ENCODE peak calls at places on chromosome 16, in nine cellular contexts. One of them, this sample, is unnamed.

GRCh38 chr16:85570735-85571562 is 42.2 kb upstream of the GSE1 start:
- DNase-seq in tibial nerve: no peak
- DNase-seq in cardiac fibroblast: no peak
- DNase-seq in stimulated activated CD4-positive, alpha-beta T cell treated with anti-CD3 and anti-CD28 coated beads, Interleukin-15, amount 100 ng/mL, for 48 hours: peak; percentile 25
- DNase-seq in activated naive CD4-positive, alpha-beta T cell: no peak
- DNase-seq in hypothalamus: no peak
- DNase-seq in effector CD4-positive, alpha-beta T cell: peak; percentile 12
- DNase-seq in activated CD4-positive, CD25-positive, alpha-beta regulatory T cell treated with anti-CD3 and anti-CD28 coated beads, Interleukin-2, amount 50 U/mL, for 16 hours: no peak
- DNase-seq in dorsolateral prefrontal cortex: no peak
- DNase-seq in this sample: no peak

GRCh38 chr16:28192811-28193529 is 18.8 kb downstream of the XPO6 start:
- DNase-seq in tibial nerve: no peak
- DNase-seq in cardiac fibroblast: no peak
- DNase-seq in stimulated activated CD4-positive, alpha-beta T cell treated with anti-CD3 and anti-CD28 coated beads, Interleukin-15, amount 100 ng/mL, for 48 hours: peak; percentile 66
- DNase-seq in activated naive CD4-positive, alpha-beta T cell: peak; percentile 57
- DNase-seq in hypothalamus: no peak
- DNase-seq in effector CD4-positive, alpha-beta T cell: peak; percentile 71
- DNase-seq in activated CD4-positive, CD25-positive, alpha-beta regulatory T cell treated with anti-CD3 and anti-CD28 coated beads, Interleukin-2, amount 50 U/mL, for 16 hours: peak; percentile 61
- DNase-seq in dorsolateral prefrontal cortex: no peak
- DNase-seq in this sample: peak; percentile 65

GRCh38 chr16:55655709-55656694 is at the start of gene SLC6A2:
- DNase-seq in tibial nerve: no peak
- DNase-seq in cardiac fibroblast: peak; percentile 12
- DNase-seq in stimulated activated CD4-positive, alpha-beta T cell treated with anti-CD3 and anti-CD28 coated beads, Interleukin-15, amount 100 ng/mL, for 48 hours: no peak
- DNase-seq in activated naive CD4-positive, alpha-beta T cell: no peak
- DNase-seq in hypothalamus: no peak
- DNase-seq in effector CD4-positive, alpha-beta T cell: no peak
- DNase-seq in activated CD4-positive, CD25-positive, alpha-beta regulatory T cell treated with anti-CD3 and anti-CD28 coated beads, Interleukin-2, amount 50 U/mL, for 16 hours: no peak
- DNase-seq in dorsolateral prefrontal cortex: no peak
- DNase-seq in this sample: no peak

GRCh38 chr16:79287424-79287917 is 313.1 kb downstream of the MAF start:
- DNase-seq in tibial nerve: no peak
- DNase-seq in cardiac fibroblast: no peak
- DNase-seq in stimulated activated CD4-positive, alpha-beta T cell treated with anti-CD3 and anti-CD28 coated beads, Interleukin-15, amount 100 ng/mL, for 48 hours: no peak
- DNase-seq in activated naive CD4-positive, alpha-beta T cell: no peak
- DNase-seq in hypothalamus: no peak
- DNase-seq in effector CD4-positive, alpha-beta T cell: no peak
- DNase-seq in activated CD4-positive, CD25-positive, alpha-beta regulatory T cell treated with anti-CD3 and anti-CD28 coated beads, Interleukin-2, amount 50 U/mL, for 16 hours: no peak
- DNase-seq in dorsolateral prefrontal cortex: no peak
- DNase-seq in this sample: no peak

GRCh38 chr16:23694707-23695373 is 16.2 kb downstream of the PLK1 start:
- DNase-seq in tibial nerve: no peak
- DNase-seq in cardiac fibroblast: peak; percentile 33
- DNase-seq in stimulated activated CD4-positive, alpha-beta T cell treated with anti-CD3 and anti-CD28 coated beads, Interleukin-15, amount 100 ng/mL, for 48 hours: no peak
- DNase-seq in activated naive CD4-positive, alpha-beta T cell: no peak
- DNase-seq in hypothalamus: no peak
- DNase-seq in effector CD4-positive, alpha-beta T cell: no peak
- DNase-seq in activated CD4-positive, CD25-positive, alpha-beta regulatory T cell treated with anti-CD3 and anti-CD28 coated beads, Interleukin-2, amount 50 U/mL, for 16 hours: no peak
- DNase-seq in dorsolateral prefrontal cortex: no peak
- DNase-seq in this sample: no peak

GRCh38 chr16:972316-973002 is 1.7 kb upstream of the LMF1 start:
- DNase-seq in tibial nerve: no peak
- DNase-seq in cardiac fibroblast: no peak
- DNase-seq in stimulated activated CD4-positive, alpha-beta T cell treated with anti-CD3 and anti-CD28 coated beads, Interleukin-15, amount 100 ng/mL, for 48 hours: no peak
- DNase-seq in activated naive CD4-positive, alpha-beta T cell: no peak
- DNase-seq in hypothalamus: peak; percentile 75
- DNase-seq in effector CD4-positive, alpha-beta T cell: no peak
- DNase-seq in activated CD4-positive, CD25-positive, alpha-beta regulatory T cell treated with anti-CD3 and anti-CD28 coated beads, Interleukin-2, amount 50 U/mL, for 16 hours: no peak
- DNase-seq in dorsolateral prefrontal cortex: peak; percentile 89
- DNase-seq in this sample: no peak

GRCh38 chr16:2860826-2861567 is 3.0 kb upstream of the PRSS22 start:
- DNase-seq in tibial nerve: no peak
- DNase-seq in cardiac fibroblast: peak; percentile 21
- DNase-seq in stimulated activated CD4-positive, alpha-beta T cell treated with anti-CD3 and anti-CD28 coated beads, Interleukin-15, amount 100 ng/mL, for 48 hours: no peak
- DNase-seq in activated naive CD4-positive, alpha-beta T cell: no peak
- DNase-seq in hypothalamus: no peak
- DNase-seq in effector CD4-positive, alpha-beta T cell: no peak
- DNase-seq in activated CD4-positive, CD25-positive, alpha-beta regulatory T cell treated with anti-CD3 and anti-CD28 coated beads, Interleukin-2, amount 50 U/mL, for 16 hours: no peak
- DNase-seq in dorsolateral prefrontal cortex: no peak
- DNase-seq in this sample: no peak

GRCh38 chr16:68380348-68380670 is 68.0 kb downstream of the SMPD3 start:
- DNase-seq in tibial nerve: no peak
- DNase-seq in cardiac fibroblast: no peak
- DNase-seq in stimulated activated CD4-positive, alpha-beta T cell treated with anti-CD3 and anti-CD28 coated beads, Interleukin-15, amount 100 ng/mL, for 48 hours: no peak
- DNase-seq in activated naive CD4-positive, alpha-beta T cell: no peak
- DNase-seq in hypothalamus: no peak
- DNase-seq in effector CD4-positive, alpha-beta T cell: no peak
- DNase-seq in activated CD4-positive, CD25-positive, alpha-beta regulatory T cell treated with anti-CD3 and anti-CD28 coated beads, Interleukin-2, amount 50 U/mL, for 16 hours: no peak
- DNase-seq in dorsolateral prefrontal cortex: no peak
- DNase-seq in this sample: no peak

GRCh38 chr16:55470533-55471371 is 8.2 kb upstream of the MMP2 start:
- DNase-seq in tibial nerve: peak; percentile 44
- DNase-seq in cardiac fibroblast: peak; percentile 26
- DNase-seq in stimulated activated CD4-positive, alpha-beta T cell treated with anti-CD3 and anti-CD28 coated beads, Interleukin-15, amount 100 ng/mL, for 48 hours: no peak
- DNase-seq in activated naive CD4-positive, alpha-beta T cell: no peak
- DNase-seq in hypothalamus: no peak
- DNase-seq in effector CD4-positive, alpha-beta T cell: no peak
- DNase-seq in activated CD4-positive, CD25-positive, alpha-beta regulatory T cell treated with anti-CD3 and anti-CD28 coated beads, Interleukin-2, amount 50 U/mL, for 16 hours: no peak
- DNase-seq in dorsolateral prefrontal cortex: no peak
- DNase-seq in this sample: no peak

GRCh38 chr16:28067604-28068382 is 4.3 kb upstream of the GSG1L start:
- DNase-seq in tibial nerve: no peak
- DNase-seq in cardiac fibroblast: peak; percentile 72
- DNase-seq in stimulated activated CD4-positive, alpha-beta T cell treated with anti-CD3 and anti-CD28 coated beads, Interleukin-15, amount 100 ng/mL, for 48 hours: no peak
- DNase-seq in activated naive CD4-positive, alpha-beta T cell: no peak
- DNase-seq in hypothalamus: no peak
- DNase-seq in effector CD4-positive, alpha-beta T cell: no peak
- DNase-seq in activated CD4-positive, CD25-positive, alpha-beta regulatory T cell treated with anti-CD3 and anti-CD28 coated beads, Interleukin-2, amount 50 U/mL, for 16 hours: no peak
- DNase-seq in dorsolateral prefrontal cortex: no peak
- DNase-seq in this sample: no peak

GRCh38 chr16:71479420-71479819 is 9.7 kb downstream of the ZNF19 start:
- DNase-seq in tibial nerve: no peak
- DNase-seq in cardiac fibroblast: peak; percentile 48
- DNase-seq in stimulated activated CD4-positive, alpha-beta T cell treated with anti-CD3 and anti-CD28 coated beads, Interleukin-15, amount 100 ng/mL, for 48 hours: no peak
- DNase-seq in activated naive CD4-positive, alpha-beta T cell: no peak
- DNase-seq in hypothalamus: no peak
- DNase-seq in effector CD4-positive, alpha-beta T cell: no peak
- DNase-seq in activated CD4-positive, CD25-positive, alpha-beta regulatory T cell treated with anti-CD3 and anti-CD28 coated beads, Interleukin-2, amount 50 U/mL, for 16 hours: no peak
- DNase-seq in dorsolateral prefrontal cortex: peak; percentile 18
- DNase-seq in this sample: no peak

GRCh38 chr16:10180771-10181163 is 1.5 kb downstream of the GRIN2A start:
- DNase-seq in tibial nerve: no peak
- DNase-seq in cardiac fibroblast: peak; percentile 8
- DNase-seq in stimulated activated CD4-positive, alpha-beta T cell treated with anti-CD3 and anti-CD28 coated beads, Interleukin-15, amount 100 ng/mL, for 48 hours: peak; percentile 18
- DNase-seq in activated naive CD4-positive, alpha-beta T cell: no peak
- DNase-seq in hypothalamus: no peak
- DNase-seq in effector CD4-positive, alpha-beta T cell: no peak
- DNase-seq in activated CD4-positive, CD25-positive, alpha-beta regulatory T cell treated with anti-CD3 and anti-CD28 coated beads, Interleukin-2, amount 50 U/mL, for 16 hours: no peak
- DNase-seq in dorsolateral prefrontal cortex: peak; percentile 63
- DNase-seq in this sample: no peak

GRCh38 chr16:21598676-21599157 is 660 bp upstream of the METTL9 start:
- DNase-seq in tibial nerve: no peak
- DNase-seq in cardiac fibroblast: no peak
- DNase-seq in stimulated activated CD4-positive, alpha-beta T cell treated with anti-CD3 and anti-CD28 coated beads, Interleukin-15, amount 100 ng/mL, for 48 hours: no peak
- DNase-seq in activated naive CD4-positive, alpha-beta T cell: peak; percentile 49
- DNase-seq in hypothalamus: peak; percentile 66
- DNase-seq in effector CD4-positive, alpha-beta T cell: no peak
- DNase-seq in activated CD4-positive, CD25-positive, alpha-beta regulatory T cell treated with anti-CD3 and anti-CD28 coated beads, Interleukin-2, amount 50 U/mL, for 16 hours: no peak
- DNase-seq in dorsolateral prefrontal cortex: no peak
- DNase-seq in this sample: no peak

GRCh38 chr16:9256196-9256595 is 164.8 kb downstream of the HAPSTR1 start:
- DNase-seq in tibial nerve: no peak
- DNase-seq in cardiac fibroblast: no peak
- DNase-seq in stimulated activated CD4-positive, alpha-beta T cell treated with anti-CD3 and anti-CD28 coated beads, Interleukin-15, amount 100 ng/mL, for 48 hours: peak; percentile 17
- DNase-seq in activated naive CD4-positive, alpha-beta T cell: no peak
- DNase-seq in hypothalamus: no peak
- DNase-seq in effector CD4-positive, alpha-beta T cell: no peak
- DNase-seq in activated CD4-positive, CD25-positive, alpha-beta regulatory T cell treated with anti-CD3 and anti-CD28 coated beads, Interleukin-2, amount 50 U/mL, for 16 hours: no peak
- DNase-seq in dorsolateral prefrontal cortex: no peak
- DNase-seq in this sample: no peak

GRCh38 chr16:65005696-65006095 is 116.2 kb downstream of the CDH11 start:
- DNase-seq in tibial nerve: no peak
- DNase-seq in cardiac fibroblast: no peak
- DNase-seq in stimulated activated CD4-positive, alpha-beta T cell treated with anti-CD3 and anti-CD28 coated beads, Interleukin-15, amount 100 ng/mL, for 48 hours: no peak
- DNase-seq in activated naive CD4-positive, alpha-beta T cell: no peak
- DNase-seq in hypothalamus: no peak
- DNase-seq in effector CD4-positive, alpha-beta T cell: no peak
- DNase-seq in activated CD4-positive, CD25-positive, alpha-beta regulatory T cell treated with anti-CD3 and anti-CD28 coated beads, Interleukin-2, amount 50 U/mL, for 16 hours: no peak
- DNase-seq in dorsolateral prefrontal cortex: no peak
- DNase-seq in this sample: no peak

GRCh38 chr16:13109171-13109570 is 207.8 kb downstream of the SHISA9 start:
- DNase-seq in tibial nerve: no peak
- DNase-seq in cardiac fibroblast: no peak
- DNase-seq in stimulated activated CD4-positive, alpha-beta T cell treated with anti-CD3 and anti-CD28 coated beads, Interleukin-15, amount 100 ng/mL, for 48 hours: no peak
- DNase-seq in activated naive CD4-positive, alpha-beta T cell: no peak
- DNase-seq in hypothalamus: no peak
- DNase-seq in effector CD4-positive, alpha-beta T cell: no peak
- DNase-seq in activated CD4-positive, CD25-positive, alpha-beta regulatory T cell treated with anti-CD3 and anti-CD28 coated beads, Interleukin-2, amount 50 U/mL, for 16 hours: no peak
- DNase-seq in dorsolateral prefrontal cortex: no peak
- DNase-seq in this sample: no peak

GRCh38 chr16:86953631-86954465 is 363.3 kb downstream of the C16orf95 start:
- DNase-seq in tibial nerve: no peak
- DNase-seq in cardiac fibroblast: no peak
- DNase-seq in stimulated activated CD4-positive, alpha-beta T cell treated with anti-CD3 and anti-CD28 coated beads, Interleukin-15, amount 100 ng/mL, for 48 hours: no peak
- DNase-seq in activated naive CD4-positive, alpha-beta T cell: no peak
- DNase-seq in hypothalamus: no peak
- DNase-seq in effector CD4-positive, alpha-beta T cell: no peak
- DNase-seq in activated CD4-positive, CD25-positive, alpha-beta regulatory T cell treated with anti-CD3 and anti-CD28 coated beads, Interleukin-2, amount 50 U/mL, for 16 hours: no peak
- DNase-seq in dorsolateral prefrontal cortex: no peak
- DNase-seq in this sample: no peak

GRCh38 chr16:70750893-70751467 is 50.0 kb downstream of the VAC14 start:
- DNase-seq in tibial nerve: peak; percentile 38
- DNase-seq in cardiac fibroblast: peak; percentile 96
- DNase-seq in stimulated activated CD4-positive, alpha-beta T cell treated with anti-CD3 and anti-CD28 coated beads, Interleukin-15, amount 100 ng/mL, for 48 hours: no peak
- DNase-seq in activated naive CD4-positive, alpha-beta T cell: no peak
- DNase-seq in hypothalamus: no peak
- DNase-seq in effector CD4-positive, alpha-beta T cell: no peak
- DNase-seq in activated CD4-positive, CD25-positive, alpha-beta regulatory T cell treated with anti-CD3 and anti-CD28 coated beads, Interleukin-2, amount 50 U/mL, for 16 hours: no peak
- DNase-seq in dorsolateral prefrontal cortex: no peak
- DNase-seq in this sample: no peak